ENCODE peak calls at places on chromosome 17, in five cellular contexts. One of them, this sample, is unnamed.

GRCh38 chr17:846901-847777 is 65.0 kb downstream of the MRM3 start:
- DNase-seq in tibial nerve: no peak
- DNase-seq in tibial artery: no peak
- DNase-seq in hepatocyte: no peak
- DNase-seq in dorsolateral prefrontal cortex: no peak
- DNase-seq in this sample: no peak

GRCh38 chr17:2172447-2172938 is 117.6 kb downstream of the HIC1 start:
- DNase-seq in tibial nerve: no peak
- DNase-seq in tibial artery: no peak
- DNase-seq in hepatocyte: peak; percentile 59
- DNase-seq in dorsolateral prefrontal cortex: no peak
- DNase-seq in this sample: no peak

GRCh38 chr17:73956595-73957465 is 246.6 kb upstream of the RPL38 start:
- DNase-seq in tibial nerve: no peak
- DNase-seq in tibial artery: no peak
- DNase-seq in hepatocyte: peak; percentile 76
- DNase-seq in dorsolateral prefrontal cortex: peak; percentile 85
- DNase-seq in this sample: peak; percentile 74

GRCh38 chr17:245611-246010 is 64.2 kb upstream of the DOC2B start:
- DNase-seq in tibial nerve: no peak
- DNase-seq in tibial artery: peak; percentile 16
- DNase-seq in hepatocyte: no peak
- DNase-seq in dorsolateral prefrontal cortex: no peak
- DNase-seq in this sample: no peak

GRCh38 chr17:63997341-63998048 is 656 bp upstream of the PRR29 start:
- DNase-seq in tibial nerve: no peak
- DNase-seq in tibial artery: no peak
- DNase-seq in hepatocyte: no peak
- DNase-seq in dorsolateral prefrontal cortex: peak; percentile 10
- DNase-seq in this sample: no peak

GRCh38 chr17:72381597-72382397 is 261.0 kb downstream of the SOX9 start:
- DNase-seq in tibial nerve: no peak
- DNase-seq in tibial artery: no peak
- DNase-seq in hepatocyte: no peak
- DNase-seq in dorsolateral prefrontal cortex: no peak
- DNase-seq in this sample: no peak

GRCh38 chr17:37067555-37068111 is 118.9 kb downstream of the AATF start:
- DNase-seq in tibial nerve: peak; percentile 22
- DNase-seq in tibial artery: peak; percentile 28
- DNase-seq in hepatocyte: peak; percentile 72
- DNase-seq in dorsolateral prefrontal cortex: no peak
- DNase-seq in this sample: peak; percentile 54

GRCh38 chr17:81517339-81518112 is 4.9 kb upstream of the ACTG1 start:
- DNase-seq in tibial nerve: no peak
- DNase-seq in tibial artery: no peak
- DNase-seq in hepatocyte: no peak
- DNase-seq in dorsolateral prefrontal cortex: no peak
- DNase-seq in this sample: no peak

GRCh38 chr17:28272166-28272565 is 46.8 kb upstream of the TMEM97 start:
- DNase-seq in tibial nerve: no peak
- DNase-seq in tibial artery: no peak
- DNase-seq in hepatocyte: no peak
- DNase-seq in dorsolateral prefrontal cortex: no peak
- DNase-seq in this sample: no peak

GRCh38 chr17:63476494-63476856 is 386 bp upstream of the ACE start:
- DNase-seq in tibial nerve: no peak
- DNase-seq in tibial artery: no peak
- DNase-seq in hepatocyte: peak; percentile 74
- DNase-seq in dorsolateral prefrontal cortex: no peak
- DNase-seq in this sample: peak; percentile 55

GRCh38 chr17:66468241-66469087 is 166.1 kb downstream of the PRKCA start:
- DNase-seq in tibial nerve: no peak
- DNase-seq in tibial artery: peak; percentile 36
- DNase-seq in hepatocyte: peak; percentile 39
- DNase-seq in dorsolateral prefrontal cortex: no peak
- DNase-seq in this sample: no peak

GRCh38 chr17:81552244-81553017 is at the start of gene FAAP100:
- DNase-seq in tibial nerve: peak; percentile 58
- DNase-seq in tibial artery: peak; percentile 62
- DNase-seq in hepatocyte: peak; percentile 93
- DNase-seq in dorsolateral prefrontal cortex: peak; percentile 74
- DNase-seq in this sample: peak; percentile 91

GRCh38 chr17:74959826-74960738 is 12.5 kb downstream of the HID1 start:
- DNase-seq in tibial nerve: no peak
- DNase-seq in tibial artery: no peak
- DNase-seq in hepatocyte: no peak
- DNase-seq in dorsolateral prefrontal cortex: no peak
- DNase-seq in this sample: no peak

GRCh38 chr17:69812240-69812837 is 262.7 kb upstream of the KCNJ16 start:
- DNase-seq in tibial nerve: no peak
- DNase-seq in tibial artery: no peak
- DNase-seq in hepatocyte: peak; percentile 25
- DNase-seq in dorsolateral prefrontal cortex: no peak
- DNase-seq in this sample: no peak

GRCh38 chr17:58277726-58278595 is 2.8 kb downstream of the MPO start:
- DNase-seq in tibial nerve: no peak
- DNase-seq in tibial artery: no peak
- DNase-seq in hepatocyte: no peak
- DNase-seq in dorsolateral prefrontal cortex: no peak
- DNase-seq in this sample: no peak

GRCh38 chr17:48500435-48501426 is 30.1 kb downstream of the HOXB1 start:
- DNase-seq in tibial nerve: no peak
- DNase-seq in tibial artery: no peak
- DNase-seq in hepatocyte: peak; percentile 48
- DNase-seq in dorsolateral prefrontal cortex: no peak
- DNase-seq in this sample: no peak

GRCh38 chr17:63365366-63366237 is 80.5 kb downstream of the CYB561 start:
- DNase-seq in tibial nerve: no peak
- DNase-seq in tibial artery: no peak
- DNase-seq in hepatocyte: no peak
- DNase-seq in dorsolateral prefrontal cortex: no peak
- DNase-seq in this sample: no peak

GRCh38 chr17:36939059-36939943 is 2.0 kb downstream of the LHX1 start:
- DNase-seq in tibial nerve: no peak
- DNase-seq in tibial artery: no peak
- DNase-seq in hepatocyte: no peak
- DNase-seq in dorsolateral prefrontal cortex: no peak
- DNase-seq in this sample: no peak

GRCh38 chr17:73936908-73937627 is 266.4 kb upstream of the RPL38 start:
- DNase-seq in tibial nerve: no peak
- DNase-seq in tibial artery: no peak
- DNase-seq in hepatocyte: no peak
- DNase-seq in dorsolateral prefrontal cortex: no peak
- DNase-seq in this sample: no peak

GRCh38 chr17:7475764-7476422 is 3.5 kb downstream of the ZBTB4 start:
- DNase-seq in tibial nerve: no peak
- DNase-seq in tibial artery: peak; percentile 87
- DNase-seq in hepatocyte: peak; percentile 61
- DNase-seq in dorsolateral prefrontal cortex: no peak
- DNase-seq in this sample: no peak

GRCh38 chr17:35617505-35617904 is 30.4 kb downstream of the AP2B1 start:
- DNase-seq in tibial nerve: no peak
- DNase-seq in tibial artery: no peak
- DNase-seq in hepatocyte: no peak
- DNase-seq in dorsolateral prefrontal cortex: no peak
- DNase-seq in this sample: no peak

GRCh38 chr17:21370430-21370829 is 5.7 kb upstream of the KCNJ12 start:
- DNase-seq in tibial nerve: no peak
- DNase-seq in tibial artery: no peak
- DNase-seq in hepatocyte: peak; percentile 45
- DNase-seq in dorsolateral prefrontal cortex: no peak
- DNase-seq in this sample: no peak

GRCh38 chr17:61834610-61835009 is 28.7 kb downstream of the BRIP1 start:
- DNase-seq in tibial nerve: no peak
- DNase-seq in tibial artery: no peak
- DNase-seq in hepatocyte: no peak
- DNase-seq in dorsolateral prefrontal cortex: no peak
- DNase-seq in this sample: no peak

GRCh38 chr17:50421308-50422031 is 4.5 kb upstream of the ACSF2 start:
- DNase-seq in tibial nerve: no peak
- DNase-seq in tibial artery: no peak
- DNase-seq in hepatocyte: no peak
- DNase-seq in dorsolateral prefrontal cortex: no peak
- DNase-seq in this sample: no peak

GRCh38 chr17:12070561-12070960 is 49.9 kb downstream of the MAP2K4 start:
- DNase-seq in tibial nerve: no peak
- DNase-seq in tibial artery: no peak
- DNase-seq in hepatocyte: no peak
- DNase-seq in dorsolateral prefrontal cortex: no peak
- DNase-seq in this sample: no peak

GRCh38 chr17:32819035-32819434 is 57.9 kb downstream of the MYO1D start:
- DNase-seq in tibial nerve: no peak
- DNase-seq in tibial artery: no peak
- DNase-seq in hepatocyte: no peak
- DNase-seq in dorsolateral prefrontal cortex: no peak
- DNase-seq in this sample: no peak

GRCh38 chr17:76122411-76123126 is 18.5 kb downstream of the FOXJ1 start:
- DNase-seq in tibial nerve: no peak
- DNase-seq in tibial artery: no peak
- DNase-seq in hepatocyte: no peak
- DNase-seq in dorsolateral prefrontal cortex: no peak
- DNase-seq in this sample: no peak

GRCh38 chr17:76120658-76121008 is 17.0 kb upstream of the EXOC7 start:
- DNase-seq in tibial nerve: no peak
- DNase-seq in tibial artery: no peak
- DNase-seq in hepatocyte: no peak
- DNase-seq in dorsolateral prefrontal cortex: no peak
- DNase-seq in this sample: no peak

GRCh38 chr17:76123749-76124581 is 17.1 kb downstream of the FOXJ1 start:
- DNase-seq in tibial nerve: no peak
- DNase-seq in tibial artery: no peak
- DNase-seq in hepatocyte: no peak
- DNase-seq in dorsolateral prefrontal cortex: no peak
- DNase-seq in this sample: no peak

GRCh38 chr17:76123127-76123499 is 17.9 kb downstream of the FOXJ1 start:
- DNase-seq in tibial nerve: no peak
- DNase-seq in tibial artery: no peak
- DNase-seq in hepatocyte: no peak
- DNase-seq in dorsolateral prefrontal cortex: no peak
- DNase-seq in this sample: no peak

DNA sequence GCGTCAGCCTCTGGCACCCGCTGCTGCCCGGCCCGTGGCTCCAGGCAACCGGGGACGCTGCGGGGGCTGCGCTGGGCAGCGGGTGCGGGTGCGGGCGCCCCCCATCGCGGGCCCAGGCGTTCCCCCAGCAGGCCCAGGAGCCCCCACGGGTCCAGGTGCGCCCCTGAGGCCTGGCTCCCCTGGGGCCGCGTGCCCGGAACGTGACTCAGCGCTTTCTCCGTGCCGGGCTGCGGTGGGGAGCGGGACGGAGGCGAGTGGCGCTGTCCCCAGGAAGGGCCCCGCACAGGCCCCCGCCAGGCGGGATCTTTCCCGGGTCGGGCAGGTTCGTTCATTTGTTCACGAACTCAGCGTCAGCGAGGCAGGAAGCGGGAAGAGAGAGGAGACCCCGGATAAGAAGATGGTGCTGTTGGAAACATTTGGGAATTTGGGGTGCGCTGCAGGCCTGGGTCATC is 18.4 kb upstream of the EXOC7 start:
- DNase-seq in tibial nerve: no peak
- DNase-seq in tibial artery: no peak
- DNase-seq in hepatocyte: no peak
- DNase-seq in dorsolateral prefrontal cortex: no peak
- DNase-seq in this sample: no peak
- H3K4me3 ChIP-seq in tibial nerve: peak overlapping the region; percentile 36
- H3K4me3 ChIP-seq in tibial artery: peak overlapping the region; percentile 55
- H3K4me3 ChIP-seq in hepatocyte: no peak overlapping the region
- H3K4me3 ChIP-seq in dorsolateral prefrontal cortex: peak overlapping the region; percentile 62
- H3K4me3 ChIP-seq in this sample: no peak overlapping the region

GRCh38 chr17:4997302-4998026 is at the start of the genes INCA1 and KIF1C:
- DNase-seq in tibial nerve: peak; percentile 82
- DNase-seq in tibial artery: peak; percentile 90
- DNase-seq in hepatocyte: peak; percentile 98
- DNase-seq in dorsolateral prefrontal cortex: peak; percentile 93
- DNase-seq in this sample: peak; percentile 86
- TF ChIP-seq CTCF in tibial nerve: peak; percentile 85
- TF ChIP-seq CTCF in tibial artery: peak; percentile 24
- TF ChIP-seq CTCF in hepatocyte: no peak
- TF ChIP-seq CTCF in dorsolateral prefrontal cortex: peak; percentile 41
- TF ChIP-seq CTCF in this sample: no peak

GRCh38 chr17:76076100-76076764 is 1.7 kb downstream of the GALR2 start:
- DNase-seq in tibial nerve: no peak
- DNase-seq in tibial artery: no peak
- DNase-seq in hepatocyte: no peak
- DNase-seq in dorsolateral prefrontal cortex: no peak
- DNase-seq in this sample: no peak
- H3K4me3 ChIP-seq in tibial nerve: no peak overlapping the region
- H3K4me3 ChIP-seq in tibial artery: no peak overlapping the region
- H3K4me3 ChIP-seq in hepatocyte: no peak overlapping the region
- H3K4me3 ChIP-seq in dorsolateral prefrontal cortex: no peak overlapping the region
- H3K4me3 ChIP-seq in this sample: no peak overlapping the region

GRCh38 chr17:44989552-44990138 is 21.5 kb upstream of the C1QL1 start:
- DNase-seq in tibial nerve: no peak
- DNase-seq in tibial artery: no peak
- DNase-seq in hepatocyte: no peak
- DNase-seq in dorsolateral prefrontal cortex: no peak
- DNase-seq in this sample: no peak
- TF ChIP-seq CTCF in tibial nerve: no peak
- TF ChIP-seq CTCF in tibial artery: no peak
- TF ChIP-seq CTCF in hepatocyte: no peak
- TF ChIP-seq CTCF in dorsolateral prefrontal cortex: no peak
- TF ChIP-seq CTCF in this sample: no peak

DNA sequence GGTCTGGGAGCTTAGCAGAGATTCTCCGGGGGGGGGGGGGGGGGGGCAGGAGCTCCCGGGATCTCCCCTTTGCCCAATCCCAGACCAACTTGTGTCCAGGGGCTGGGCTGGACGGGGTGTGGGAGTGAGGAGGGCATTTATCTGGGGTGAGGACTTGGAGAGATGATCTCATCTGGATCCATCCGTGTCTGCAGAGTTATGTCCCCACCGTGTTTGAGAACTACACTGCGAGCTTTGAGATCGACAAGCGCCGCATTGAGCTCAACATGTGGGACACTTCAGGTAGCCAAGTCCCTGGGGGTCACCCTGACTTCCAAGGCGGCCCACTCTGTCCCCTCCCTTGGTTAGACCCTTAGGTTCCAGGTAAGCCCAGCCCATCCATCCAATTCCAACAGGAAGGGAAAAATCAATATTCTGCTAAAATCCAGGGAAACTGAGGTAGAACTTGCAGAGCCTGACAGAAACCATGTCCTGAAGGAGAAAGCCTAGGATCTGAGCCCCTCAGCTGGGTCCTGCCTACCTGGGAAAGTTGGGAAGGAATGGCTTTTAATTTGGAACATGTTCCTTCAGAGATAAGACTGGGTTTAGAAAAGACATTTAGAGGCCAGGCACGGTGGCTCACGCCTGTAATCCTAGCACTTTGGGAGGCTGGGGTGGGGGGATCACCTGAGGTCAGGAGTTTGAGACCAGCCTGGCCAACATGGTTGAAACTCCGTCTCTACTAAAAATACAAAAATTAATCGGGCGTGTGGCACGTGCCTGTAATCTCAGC is 921 bp downstream of the RND2 start:
- DNase-seq in tibial nerve: no peak
- DNase-seq in tibial artery: no peak
- DNase-seq in hepatocyte: no peak
- DNase-seq in dorsolateral prefrontal cortex: no peak
- DNase-seq in this sample: no peak
- H3K4me3 ChIP-seq in tibial nerve: no peak overlapping the region
- H3K4me3 ChIP-seq in tibial artery: no peak overlapping the region
- H3K4me3 ChIP-seq in hepatocyte: no peak overlapping the region
- H3K4me3 ChIP-seq in dorsolateral prefrontal cortex: peak overlapping the region; percentile 67
- H3K4me3 ChIP-seq in this sample: no peak overlapping the region

This sample was measured in Caco-2.